ENCODE peak calls at places on chromosome 16, in four cellular contexts. One of them, this sample, is unnamed.

GRCh38 chr16:2058901-2059300 is 11.1 kb downstream of the TSC2 start:
- DNase-seq in fibroblast of lung: no peak
- DNase-seq in GM23248: no peak
- DNase-seq in psoas muscle: no peak
- DNase-seq in this sample: no peak

GRCh38 chr16:49748322-49748721 is 107.6 kb downstream of the ZNF423 start:
- DNase-seq in GM23248: peak; percentile 40
- DNase-seq in psoas muscle: peak; percentile 27
- DNase-seq in fibroblast of lung: peak; percentile 81
- DNase-seq in this sample: no peak

GRCh38 chr16:78099372-78100161 is at the start of gene WWOX:
- DNase-seq in fibroblast of lung: peak; percentile 99
- DNase-seq in psoas muscle: peak; percentile 96
- DNase-seq in GM23248: peak; percentile 100
- DNase-seq in this sample: peak; percentile 98

GRCh38 chr16:70691223-70692129 is 5.6 kb upstream of the MTSS2 start:
- DNase-seq in psoas muscle: peak; percentile 84
- DNase-seq in GM23248: peak; percentile 100
- DNase-seq in fibroblast of lung: peak; percentile 97
- DNase-seq in this sample: no peak

GRCh38 chr16:29857133-29857760 is 5.8 kb downstream of the CDIPT start:
- DNase-seq in psoas muscle: no peak
- DNase-seq in fibroblast of lung: peak; percentile 73
- DNase-seq in GM23248: peak; percentile 86
- DNase-seq in this sample: no peak

GRCh38 chr16:72371307-72372081 is 199.5 kb upstream of the PMFBP1 start:
- DNase-seq in GM23248: peak; percentile 50
- DNase-seq in psoas muscle: no peak
- DNase-seq in fibroblast of lung: peak; percentile 72
- DNase-seq in this sample: no peak

GRCh38 chr16:14232106-14232890 is 161.2 kb downstream of the MRTFB start:
- DNase-seq in GM23248: no peak
- DNase-seq in psoas muscle: no peak
- DNase-seq in fibroblast of lung: peak; percentile 85
- DNase-seq in this sample: peak; percentile 42

GRCh38 chr16:68744744-68745280 is 7.7 kb downstream of the CDH1 start:
- DNase-seq in GM23248: peak; percentile 56
- DNase-seq in fibroblast of lung: peak; percentile 30
- DNase-seq in psoas muscle: no peak
- DNase-seq in this sample: peak; percentile 90

GRCh38 chr16:50999181-50999580 is 151.9 kb downstream of the SALL1 start:
- DNase-seq in fibroblast of lung: no peak
- DNase-seq in GM23248: peak; percentile 13
- DNase-seq in psoas muscle: no peak
- DNase-seq in this sample: no peak

GRCh38 chr16:89801800-89802199 is 14.6 kb downstream of the FANCA start:
- DNase-seq in fibroblast of lung: no peak
- DNase-seq in GM23248: no peak
- DNase-seq in psoas muscle: no peak
- DNase-seq in this sample: no peak

GRCh38 chr16:55368205-55368604 is 44.2 kb downstream of the IRX6 start:
- DNase-seq in GM23248: peak; percentile 5
- DNase-seq in psoas muscle: no peak
- DNase-seq in fibroblast of lung: no peak
- DNase-seq in this sample: no peak

GRCh38 chr16:66636199-66636598 is 31.7 kb downstream of the CMTM3 start:
- DNase-seq in GM23248: no peak
- DNase-seq in psoas muscle: no peak
- DNase-seq in fibroblast of lung: no peak
- DNase-seq in this sample: no peak

GRCh38 chr16:86406056-86406455 is 104.3 kb upstream of the FOXF1 start:
- DNase-seq in psoas muscle: no peak
- DNase-seq in GM23248: no peak
- DNase-seq in fibroblast of lung: peak; percentile 71
- DNase-seq in this sample: no peak

GRCh38 chr16:22373662-22374310 is 633 bp downstream of the CDR2 start:
- DNase-seq in psoas muscle: peak; percentile 62
- DNase-seq in fibroblast of lung: no peak
- DNase-seq in GM23248: peak; percentile 79
- DNase-seq in this sample: peak; percentile 77

GRCh38 chr16:56262148-56262878 is 71.0 kb downstream of the GNAO1 start:
- DNase-seq in fibroblast of lung: no peak
- DNase-seq in GM23248: no peak
- DNase-seq in psoas muscle: no peak
- DNase-seq in this sample: no peak

GRCh38 chr16:27677300-27677699 is 127.4 kb downstream of the KATNIP start:
- DNase-seq in fibroblast of lung: peak; percentile 42
- DNase-seq in psoas muscle: no peak
- DNase-seq in GM23248: no peak
- DNase-seq in this sample: no peak

GRCh38 chr16:69890114-69890890 is 60.8 kb upstream of the CLEC18A start:
- DNase-seq in fibroblast of lung: peak; percentile 58
- DNase-seq in GM23248: peak; percentile 63
- DNase-seq in psoas muscle: peak; percentile 56
- DNase-seq in this sample: peak; percentile 30

GRCh38 chr16:80806957-80807356 is 2.6 kb upstream of the CDYL2 start:
- DNase-seq in fibroblast of lung: peak; percentile 81
- DNase-seq in psoas muscle: no peak
- DNase-seq in GM23248: peak; percentile 80
- DNase-seq in this sample: no peak

GRCh38 chr16:49557070-49557446 is 183.5 kb downstream of the C16orf78 start:
- DNase-seq in fibroblast of lung: no peak
- DNase-seq in GM23248: no peak
- DNase-seq in psoas muscle: no peak
- DNase-seq in this sample: no peak

GRCh38 chr16:61148930-61149329 is 887.3 kb downstream of the CDH8 start:
- DNase-seq in GM23248: no peak
- DNase-seq in psoas muscle: no peak
- DNase-seq in fibroblast of lung: no peak
- DNase-seq in this sample: no peak

GRCh38 chr16:80347900-80348299 is 192.9 kb upstream of the DYNLRB2 start:
- DNase-seq in fibroblast of lung: peak; percentile 23
- DNase-seq in psoas muscle: no peak
- DNase-seq in GM23248: no peak
- DNase-seq in this sample: peak; percentile 35

GRCh38 chr16:88657371-88657770 is 5.5 kb downstream of the MVD start:
- DNase-seq in GM23248: no peak
- DNase-seq in psoas muscle: no peak
- DNase-seq in fibroblast of lung: no peak
- DNase-seq in this sample: no peak

GRCh38 chr16:89113661-89114060 is 20.0 kb downstream of the ACSF3 start:
- DNase-seq in fibroblast of lung: no peak
- DNase-seq in GM23248: no peak
- DNase-seq in psoas muscle: peak; percentile 11
- DNase-seq in this sample: no peak

GRCh38 chr16:80459331-80459777 is 81.4 kb upstream of the DYNLRB2 start:
- DNase-seq in psoas muscle: no peak
- DNase-seq in GM23248: peak; percentile 67
- DNase-seq in fibroblast of lung: peak; percentile 82
- DNase-seq in this sample: no peak

GRCh38 chr16:51845586-51845985 is 694.5 kb upstream of the SALL1 start:
- DNase-seq in GM23248: no peak
- DNase-seq in psoas muscle: no peak
- DNase-seq in fibroblast of lung: no peak
- DNase-seq in this sample: no peak

GRCh38 chr16:47947741-47948140 is 208.1 kb downstream of the ABCC12 start:
- DNase-seq in GM23248: no peak
- DNase-seq in psoas muscle: no peak
- DNase-seq in fibroblast of lung: no peak
- DNase-seq in this sample: no peak

DNA sequence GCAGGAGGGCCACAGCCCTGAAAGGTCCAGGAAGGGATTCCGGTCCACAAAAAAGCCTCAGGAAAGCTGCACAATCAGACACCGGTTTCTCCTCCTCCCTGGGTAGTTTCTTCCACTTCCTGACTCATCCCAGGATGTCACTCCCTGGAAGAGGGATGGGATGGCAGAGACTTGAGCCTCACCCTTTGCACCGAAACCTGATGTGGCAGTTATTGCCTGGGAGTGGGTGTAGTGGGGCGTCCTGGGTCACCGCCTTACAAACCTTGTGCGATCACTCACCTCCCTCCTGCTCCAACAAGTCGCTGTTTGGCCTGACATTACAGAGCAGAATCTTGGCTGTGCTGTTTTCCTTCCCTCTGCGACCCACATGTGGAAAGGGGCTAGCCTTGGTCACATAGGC is 70.8 kb downstream of the LYRM1 start:
- DNase-seq in fibroblast of lung: no peak
- DNase-seq in psoas muscle: no peak
- DNase-seq in GM23248: peak; percentile 2
- DNase-seq in this sample: no peak
- H3K27ac ChIP-seq in fibroblast of lung: no peak overlapping the region
- H3K27ac ChIP-seq in psoas muscle: no peak overlapping the region
- H3K27ac ChIP-seq in GM23248: no peak overlapping the region
- H3K27ac ChIP-seq in this sample: no peak overlapping the region

GRCh38 chr16:25063865-25064264 is 47.7 kb upstream of the LCMT1 start:
- DNase-seq in psoas muscle: no peak
- DNase-seq in fibroblast of lung: peak; percentile 81
- DNase-seq in GM23248: peak; percentile 70
- DNase-seq in this sample: no peak
- H3K27ac ChIP-seq in psoas muscle: no peak overlapping the region
- H3K27ac ChIP-seq in fibroblast of lung: no peak overlapping the region
- H3K27ac ChIP-seq in GM23248: no peak overlapping the region
- H3K27ac ChIP-seq in this sample: no peak overlapping the region

GRCh38 chr16:65543781-65544740 is 422.2 kb upstream of the CDH11 start:
- DNase-seq in GM23248: no peak
- DNase-seq in psoas muscle: no peak
- DNase-seq in fibroblast of lung: no peak
- DNase-seq in this sample: no peak

GRCh38 chr16:65546353-65546791 is 424.5 kb upstream of the CDH11 start:
- DNase-seq in GM23248: peak; percentile 71
- DNase-seq in fibroblast of lung: peak; percentile 84
- DNase-seq in psoas muscle: no peak
- DNase-seq in this sample: no peak

GRCh38 chr16:65548470-65548869 is 426.6 kb upstream of the CDH11 start:
- DNase-seq in GM23248: peak; percentile 39
- DNase-seq in fibroblast of lung: no peak
- DNase-seq in psoas muscle: no peak
- DNase-seq in this sample: no peak

DNA sequence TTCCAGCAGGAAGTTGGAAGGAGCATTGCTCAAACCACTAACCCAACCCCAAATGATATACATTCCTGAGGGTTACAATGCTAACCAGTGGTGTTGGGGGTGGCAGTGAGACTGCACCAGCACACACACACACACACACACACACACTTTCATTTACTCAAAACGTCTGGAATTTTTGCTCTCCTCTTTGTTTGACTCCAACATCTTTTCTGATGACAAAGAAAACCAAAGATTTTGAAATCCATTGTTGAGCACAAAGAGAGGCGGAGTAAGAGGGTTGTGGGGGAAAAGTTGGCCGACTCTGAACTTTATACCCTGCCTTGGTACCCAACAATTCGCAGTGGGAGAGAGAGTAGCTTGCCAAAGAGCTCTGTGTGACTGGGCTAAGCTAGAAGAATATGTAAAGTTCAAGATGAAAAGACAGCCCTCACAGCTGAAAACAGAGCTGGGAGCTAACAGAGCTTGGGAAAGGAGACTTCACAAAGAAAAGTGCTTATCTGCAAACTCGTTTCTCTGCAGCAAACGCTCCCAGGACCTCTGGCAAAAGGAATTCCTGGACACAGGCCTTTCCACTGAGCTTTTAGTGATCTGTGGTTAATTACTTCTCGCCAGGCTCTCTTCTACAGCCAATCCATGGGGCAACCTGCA is 426.1 kb upstream of the CDH11 start:
- DNase-seq in GM23248: peak; percentile 93
- DNase-seq in psoas muscle: no peak
- DNase-seq in fibroblast of lung: peak; percentile 99
- DNase-seq in this sample: no peak
- H3K27ac ChIP-seq in GM23248: peak overlapping the region; percentile 85
- H3K27ac ChIP-seq in psoas muscle: no peak overlapping the region
- H3K27ac ChIP-seq in fibroblast of lung: peak overlapping the region; percentile 49
- H3K27ac ChIP-seq in this sample: no peak overlapping the region

GRCh38 chr16:8966781-8967436 is 3.2 kb upstream of the USP7 start:
- DNase-seq in psoas muscle: no peak
- DNase-seq in GM23248: no peak
- DNase-seq in fibroblast of lung: no peak
- DNase-seq in this sample: no peak

GRCh38 chr16:8963825-8964441 is at the start of gene USP7:
- DNase-seq in GM23248: peak; percentile 98
- DNase-seq in psoas muscle: peak; percentile 94
- DNase-seq in fibroblast of lung: peak; percentile 88
- DNase-seq in this sample: peak; percentile 91

GRCh38 chr16:8962393-8963009 is 1.2 kb downstream of the USP7 start:
- DNase-seq in psoas muscle: peak; percentile 24
- DNase-seq in fibroblast of lung: no peak
- DNase-seq in GM23248: peak; percentile 48
- DNase-seq in this sample: peak; percentile 83

GRCh38 chr16:8963010-8963824 is 489 bp downstream of the USP7 start:
- DNase-seq in GM23248: peak; percentile 60
- DNase-seq in fibroblast of lung: peak; percentile 22
- DNase-seq in psoas muscle: peak; percentile 30
- DNase-seq in this sample: peak; percentile 76

DNA sequence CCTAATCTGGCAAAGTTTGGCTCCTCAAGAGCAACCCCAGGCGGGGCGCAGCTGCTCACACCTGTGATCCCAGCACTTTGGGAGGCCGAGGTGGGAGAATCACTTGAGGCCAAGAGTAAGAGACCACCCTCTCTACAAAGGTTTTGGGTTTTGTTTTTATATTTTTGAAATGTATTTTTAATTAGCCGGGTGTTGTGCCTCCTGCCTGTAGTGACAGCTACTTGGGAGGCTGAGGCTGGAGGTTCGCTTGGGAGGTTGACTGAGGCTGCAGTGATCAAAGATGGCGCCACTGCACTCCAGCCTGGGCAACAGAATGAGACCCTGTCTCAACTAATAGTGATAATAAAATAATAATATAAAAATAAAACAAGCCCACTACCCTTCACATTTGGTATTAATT is 756 bp upstream of the USP7 start:
- DNase-seq in GM23248: no peak
- DNase-seq in psoas muscle: no peak
- DNase-seq in fibroblast of lung: no peak
- DNase-seq in this sample: no peak
- H3K27ac ChIP-seq in GM23248: no peak overlapping the region
- H3K27ac ChIP-seq in psoas muscle: peak overlapping the region; percentile 87
- H3K27ac ChIP-seq in fibroblast of lung: peak overlapping the region; percentile 44
- H3K27ac ChIP-seq in this sample: peak overlapping the region; percentile 59

GRCh38 chr16:10552998-10553491 is 27.4 kb downstream of the EMP2 start:
- DNase-seq in psoas muscle: peak; percentile 35
- DNase-seq in fibroblast of lung: no peak
- DNase-seq in GM23248: no peak
- DNase-seq in this sample: no peak

GRCh38 chr16:10552281-10552680 is 28.1 kb downstream of the EMP2 start:
- DNase-seq in GM23248: peak; percentile 21
- DNase-seq in psoas muscle: no peak
- DNase-seq in fibroblast of lung: no peak
- DNase-seq in this sample: no peak

GRCh38 chr16:10554569-10554968 is 25.8 kb downstream of the EMP2 start:
- DNase-seq in psoas muscle: no peak
- DNase-seq in GM23248: no peak
- DNase-seq in fibroblast of lung: no peak
- DNase-seq in this sample: no peak

GRCh38 chr16:10548404-10548803 is 32.0 kb downstream of the EMP2 start:
- DNase-seq in GM23248: no peak
- DNase-seq in fibroblast of lung: no peak
- DNase-seq in psoas muscle: no peak
- DNase-seq in this sample: no peak

GRCh38 chr16:10551881-10552280 is 28.5 kb downstream of the EMP2 start:
- DNase-seq in GM23248: no peak
- DNase-seq in fibroblast of lung: no peak
- DNase-seq in psoas muscle: no peak
- DNase-seq in this sample: no peak
- H3K27ac ChIP-seq in GM23248: no peak overlapping the region
- H3K27ac ChIP-seq in fibroblast of lung: no peak overlapping the region
- H3K27ac ChIP-seq in psoas muscle: no peak overlapping the region
- H3K27ac ChIP-seq in this sample: no peak overlapping the region

This sample was measured in pancreas.